ENCODE peak calls at places on chromosomes 1 and 21, in six cellular contexts. One of them, this sample, is unnamed.
A peak's percentile ranks its signal among the peaks of the same experiment; 100 is the strongest.

GRCh38 chr1:235504122-235504493 is at the start of gene B3GALNT2:
- DNase-seq in DND-41: no peak
- DNase-seq in upper lobe of right lung: no peak
- DNase-seq in adrenal gland: no peak
- DNase-seq in prostate gland: no peak
- DNase-seq in brain microvascular endothelial cell: no peak
- DNase-seq in this sample: no peak

GRCh38 chr1:248844526-248844925 is 6.5 kb downstream of the ZNF672 start:
- DNase-seq in adrenal gland: no peak
- DNase-seq in prostate gland: no peak
- DNase-seq in DND-41: no peak
- DNase-seq in upper lobe of right lung: no peak
- DNase-seq in brain microvascular endothelial cell: no peak
- DNase-seq in this sample: no peak

GRCh38 chr1:52368383-52369172 is 2.6 kb upstream of the CC2D1B start:
- DNase-seq in DND-41: peak; percentile 78
- DNase-seq in adrenal gland: no peak
- DNase-seq in upper lobe of right lung: peak; percentile 85
- DNase-seq in brain microvascular endothelial cell: peak; percentile 14
- DNase-seq in prostate gland: peak; percentile 60
- DNase-seq in this sample: peak; percentile 68

GRCh38 chr1:61851849-61852692 is 109.8 kb downstream of the PATJ start:
- DNase-seq in brain microvascular endothelial cell: peak; percentile 50
- DNase-seq in adrenal gland: no peak
- DNase-seq in prostate gland: peak; percentile 33
- DNase-seq in DND-41: no peak
- DNase-seq in upper lobe of right lung: no peak
- DNase-seq in this sample: peak; percentile 60

GRCh38 chr1:59161136-59161535 is 135.8 kb upstream of the FGGY start:
- DNase-seq in prostate gland: no peak
- DNase-seq in adrenal gland: no peak
- DNase-seq in upper lobe of right lung: no peak
- DNase-seq in brain microvascular endothelial cell: no peak
- DNase-seq in DND-41: no peak
- DNase-seq in this sample: no peak

GRCh38 chr1:93453911-93454310 is 6.0 kb downstream of the FNBP1L start:
- DNase-seq in prostate gland: no peak
- DNase-seq in adrenal gland: no peak
- DNase-seq in DND-41: no peak
- DNase-seq in brain microvascular endothelial cell: no peak
- DNase-seq in upper lobe of right lung: no peak
- DNase-seq in this sample: no peak

GRCh38 chr1:189496768-189497167 is 980.9 kb downstream of the BRINP3 start:
- DNase-seq in brain microvascular endothelial cell: no peak
- DNase-seq in adrenal gland: no peak
- DNase-seq in DND-41: no peak
- DNase-seq in prostate gland: no peak
- DNase-seq in upper lobe of right lung: no peak
- DNase-seq in this sample: no peak

GRCh38 chr1:230317823-230318819 is 108.0 kb downstream of the PGBD5 start:
- DNase-seq in upper lobe of right lung: no peak
- DNase-seq in brain microvascular endothelial cell: peak; percentile 14
- DNase-seq in DND-41: no peak
- DNase-seq in prostate gland: no peak
- DNase-seq in adrenal gland: peak; percentile 81
- DNase-seq in this sample: peak; percentile 27

GRCh38 chr1:32702599-32703478 is at the start of gene SYNC:
- DNase-seq in adrenal gland: no peak
- DNase-seq in DND-41: no peak
- DNase-seq in prostate gland: no peak
- DNase-seq in upper lobe of right lung: peak; percentile 88
- DNase-seq in brain microvascular endothelial cell: peak; percentile 40
- DNase-seq in this sample: peak; percentile 89

GRCh38 chr1:85361106-85361505 is 84.7 kb upstream of the BCL10 start:
- DNase-seq in DND-41: no peak
- DNase-seq in adrenal gland: no peak
- DNase-seq in prostate gland: no peak
- DNase-seq in brain microvascular endothelial cell: peak; percentile 36
- DNase-seq in upper lobe of right lung: no peak
- DNase-seq in this sample: no peak

GRCh38 chr1:175015243-175015642 is 8.0 kb downstream of the MRPS14 start:
- DNase-seq in adrenal gland: no peak
- DNase-seq in upper lobe of right lung: no peak
- DNase-seq in prostate gland: no peak
- DNase-seq in DND-41: no peak
- DNase-seq in brain microvascular endothelial cell: peak; percentile 83
- DNase-seq in this sample: no peak
- H3K36me3 ChIP-seq in adrenal gland: peaks cover 70% of the 10 kb centered on the region
- H3K36me3 ChIP-seq in upper lobe of right lung: peaks cover 83% of the 10 kb centered on the region
- H3K36me3 ChIP-seq in prostate gland: peaks cover 9% of the 10 kb centered on the region
- H3K36me3 ChIP-seq in DND-41: peaks cover 90% of the 10 kb centered on the region
- H3K36me3 ChIP-seq in brain microvascular endothelial cell: peaks cover 24% of the 10 kb centered on the region
- H3K36me3 ChIP-seq in this sample: peaks cover 24% of the 10 kb centered on the region

GRCh38 chr1:228854907-228855306 is 119.6 kb downstream of the RHOU start:
- DNase-seq in adrenal gland: no peak
- DNase-seq in DND-41: no peak
- DNase-seq in prostate gland: no peak
- DNase-seq in brain microvascular endothelial cell: no peak
- DNase-seq in upper lobe of right lung: no peak
- DNase-seq in this sample: no peak
- H3K36me3 ChIP-seq in adrenal gland: no peaks in the 10 kb centered on the region
- H3K36me3 ChIP-seq in DND-41: no peaks in the 10 kb centered on the region
- H3K36me3 ChIP-seq in prostate gland: no peaks in the 10 kb centered on the region
- H3K36me3 ChIP-seq in brain microvascular endothelial cell: no peaks in the 10 kb centered on the region
- H3K36me3 ChIP-seq in upper lobe of right lung: no peaks in the 10 kb centered on the region
- H3K36me3 ChIP-seq in this sample: no peaks in the 10 kb centered on the region

DNA sequence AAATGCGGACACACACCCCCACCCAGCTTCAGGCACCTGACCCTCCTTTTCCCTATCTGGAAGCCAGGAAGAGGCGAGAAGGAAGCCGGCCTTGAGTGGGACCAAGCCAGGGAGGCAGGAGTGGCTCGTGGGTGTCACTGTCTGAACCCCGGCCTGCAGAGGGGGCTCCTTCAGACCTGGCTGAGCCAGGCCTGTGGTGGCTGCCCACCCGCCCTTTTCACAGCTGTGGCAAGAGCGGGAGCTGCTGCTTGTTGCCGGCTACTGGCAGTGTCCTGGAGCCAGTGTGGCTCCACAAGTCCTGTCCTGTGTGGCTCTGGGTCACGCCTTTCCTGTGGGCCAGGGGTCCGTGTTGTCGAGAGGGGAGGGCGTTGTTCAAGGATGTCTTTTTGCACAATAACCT is 1.2 kb downstream of the PFKL start:
- DNase-seq in brain microvascular endothelial cell: no peak
- DNase-seq in prostate gland: no peak
- DNase-seq in DND-41: no peak
- DNase-seq in upper lobe of right lung: no peak
- DNase-seq in adrenal gland: no peak
- DNase-seq in this sample: peak; percentile 18
- H3K36me3 ChIP-seq in brain microvascular endothelial cell: no peaks in the 10 kb centered on the region
- H3K36me3 ChIP-seq in prostate gland: no peaks in the 10 kb centered on the region
- H3K36me3 ChIP-seq in DND-41: peaks cover 23% of the 10 kb centered on the region
- H3K36me3 ChIP-seq in upper lobe of right lung: no peaks in the 10 kb centered on the region
- H3K36me3 ChIP-seq in adrenal gland: no peaks in the 10 kb centered on the region
- H3K36me3 ChIP-seq in this sample: no peaks in the 10 kb centered on the region

GRCh38 chr1:41741244-41741643 is 177.5 kb downstream of the HIVEP3 start:
- DNase-seq in prostate gland: no peak
- DNase-seq in brain microvascular endothelial cell: peak; percentile 17
- DNase-seq in DND-41: no peak
- DNase-seq in adrenal gland: no peak
- DNase-seq in upper lobe of right lung: peak; percentile 44
- DNase-seq in this sample: no peak
- H3K36me3 ChIP-seq in prostate gland: no peaks in the 10 kb centered on the region
- H3K36me3 ChIP-seq in brain microvascular endothelial cell: no peaks in the 10 kb centered on the region
- H3K36me3 ChIP-seq in DND-41: peaks cover 23% of the 10 kb centered on the region
- H3K36me3 ChIP-seq in adrenal gland: no peaks in the 10 kb centered on the region
- H3K36me3 ChIP-seq in upper lobe of right lung: no peaks in the 10 kb centered on the region
- H3K36me3 ChIP-seq in this sample: no peaks in the 10 kb centered on the region

GRCh38 chr1:28512058-28512611 is 6.3 kb downstream of the RCC1 start:
- DNase-seq in upper lobe of right lung: no peak
- DNase-seq in brain microvascular endothelial cell: no peak
- DNase-seq in DND-41: no peak
- DNase-seq in prostate gland: no peak
- DNase-seq in adrenal gland: no peak
- DNase-seq in this sample: no peak
- H3K36me3 ChIP-seq in upper lobe of right lung: peaks cover 80% of the 10 kb centered on the region
- H3K36me3 ChIP-seq in brain microvascular endothelial cell: peaks cover 61% of the 10 kb centered on the region
- H3K36me3 ChIP-seq in DND-41: peaks cover 65% of the 10 kb centered on the region
- H3K36me3 ChIP-seq in prostate gland: no peaks in the 10 kb centered on the region
- H3K36me3 ChIP-seq in adrenal gland: peaks cover 75% of the 10 kb centered on the region
- H3K36me3 ChIP-seq in this sample: peaks cover 18% of the 10 kb centered on the region